ENCODE peak calls at places on chromosomes 16 and 17, in five cellular contexts. Y is right lobe of liver, S is left ventricle myocardium inferior, M is prostate gland, O is AG10803. H is an unnamed sample.

GRCh38 chr16:55913717-55914116 is 38.5 kb upstream of the CES5A start:
- DNase-seq in O (no peak), Y (no peak), S (no peak), M (no peak), H (no peak)

GRCh38 chr16:69187891-69188451 is 1.0 kb downstream of the SNTB2 start:
- DNase-seq in S (peak), Y (peak), M (peak), O (peak), H (peak)

GRCh38 chr16:56610017-56610608 is 1.7 kb downstream of the MT2A start:
- DNase-seq in M (peak), O (peak), Y (peak), S (no peak), H (no peak)

GRCh38 chr17:41864498-41864836 is 756 bp downstream of the KLHL11 start:
- DNase-seq in S (no peak), M (no peak), O (no peak), Y (no peak), H (no peak)

GRCh38 chr17:81794509-81794908 is 9.4 kb upstream of the GCGR start:
- DNase-seq in S (no peak), M (no peak), Y (peak), O (peak), H (no peak)

GRCh38 chr16:73041644-73042043 is 6.3 kb downstream of the ZFHX3 start:
- DNase-seq in S (no peak), O (no peak), M (no peak), Y (no peak), H (no peak)

GRCh38 chr16:16940351-16940750 is 530.4 kb downstream of the XYLT1 start:
- DNase-seq in Y (no peak), S (no peak), M (no peak), O (no peak), H (no peak)

GRCh38 chr17:28501421-28502284 is 4.5 kb upstream of the FOXN1 start:
- DNase-seq in S (no peak), O (no peak), Y (no peak), M (no peak), H (no peak)

GRCh38 chr17:37488009-37488604 is 1.6 kb upstream of the DUSP14 start:
- DNase-seq in S (no peak), Y (no peak), O (peak), M (peak), H (peak)

DNA sequence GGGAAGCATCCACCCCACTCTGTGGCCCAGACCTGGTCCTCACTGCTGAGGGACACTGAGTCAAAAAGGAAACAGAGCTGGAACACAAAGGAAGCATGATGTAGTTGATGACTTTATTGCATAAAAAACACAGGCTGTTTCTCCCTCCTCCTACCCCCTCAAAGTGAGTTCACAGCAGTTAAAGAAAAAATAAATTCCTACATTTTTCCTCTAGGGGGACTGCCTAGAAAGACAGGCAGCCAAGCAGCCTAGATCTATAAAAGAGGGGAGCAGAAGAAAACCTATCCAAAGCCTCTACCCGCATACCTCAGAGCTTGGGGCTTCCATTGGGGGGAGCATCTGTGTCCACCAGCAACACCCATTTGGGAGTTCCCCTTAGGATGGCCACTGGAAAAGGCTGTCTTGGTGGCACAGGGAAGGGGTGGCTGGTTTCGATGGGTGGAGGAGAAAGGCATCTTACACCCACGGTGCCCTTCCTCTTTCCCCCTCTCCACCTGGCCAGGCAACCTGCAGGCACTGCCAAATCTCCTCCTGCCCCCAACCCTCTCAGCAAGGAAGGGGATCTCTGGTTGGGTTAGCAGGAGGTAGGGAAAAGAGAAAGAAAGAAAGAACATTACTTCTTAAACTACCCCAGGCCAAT is 3.9 kb upstream of the SCRN2 start:
- DNase-seq in S (no peak), Y (no peak), M (no peak), O (peak), H (no peak)
- TF ChIP-seq CTCF in S (no peak), Y (peak), M (no peak), O (peak), H (no peak)

GRCh38 chr17:32271844-32272243 is 6.2 kb downstream of the RHBDL3 start:
- DNase-seq in Y (no peak), M (no peak), S (no peak), O (no peak), H (no peak)

GRCh38 chr17:32274643-32275042 is 9.0 kb downstream of the RHBDL3 start:
- DNase-seq in Y (no peak), O (no peak), S (no peak), M (no peak), H (no peak)

GRCh38 chr17:32276217-32276616 is 10.6 kb downstream of the RHBDL3 start:
- DNase-seq in O (no peak), S (no peak), Y (no peak), M (no peak), H (no peak)

GRCh38 chr17:32275060-32276042 is 9.7 kb downstream of the RHBDL3 start:
- DNase-seq in Y (no peak), M (no peak), O (peak), S (peak), H (no peak)

GRCh38 chr17:32274101-32274500 is 8.5 kb downstream of the RHBDL3 start:
- DNase-seq in Y (no peak), S (no peak), M (no peak), O (no peak), H (no peak)
- H3K4me3 ChIP-seq in Y (no peak), S (no peak), M (no peak), O (no peak), H (no peak)

DNA sequence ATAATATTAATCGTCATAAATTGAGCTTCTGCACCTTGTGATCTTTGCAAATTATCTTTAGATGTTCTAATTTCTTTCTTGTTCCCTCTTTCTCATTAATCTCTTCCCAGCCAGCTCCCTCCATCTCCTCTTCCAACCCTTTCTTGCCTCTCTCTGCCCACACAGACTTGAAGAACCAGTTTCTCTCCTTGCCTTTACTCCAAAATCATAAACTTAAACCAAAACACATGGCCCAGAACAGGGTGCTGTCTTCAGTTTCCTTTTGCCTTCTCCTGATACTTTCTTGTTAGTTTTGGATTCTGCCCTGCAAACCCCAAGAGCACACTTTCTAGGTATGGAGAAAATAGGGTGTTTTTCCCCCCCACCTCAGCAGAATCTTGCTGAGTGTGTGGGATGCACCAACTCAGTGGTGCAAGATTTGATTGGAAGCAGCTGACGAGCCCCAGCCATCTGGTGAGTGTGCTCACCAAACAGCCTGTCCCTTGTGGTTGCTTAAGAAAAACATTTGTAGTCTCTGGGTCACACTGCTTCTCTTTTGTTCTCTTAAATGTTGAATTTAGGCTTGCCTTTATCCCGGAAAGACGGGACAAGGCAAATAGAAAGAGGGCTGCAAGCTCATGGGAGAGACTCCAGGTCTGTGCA is 175.8 kb upstream of the MAF start:
- DNase-seq in S (peak), M (peak), O (peak), Y (no peak), H (no peak)
- TF ChIP-seq CTCF in S (peak), M (no peak), O (peak), Y (no peak), H (peak)

GRCh38 chr17:38746893-38747384 is 1.2 kb downstream of the PCGF2 start:
- DNase-seq in M (no peak), Y (no peak), S (no peak), O (no peak), H (no peak)

GRCh38 chr17:38747385-38748328 is 479 bp downstream of the PCGF2 start:
- DNase-seq in O (no peak), S (peak), Y (peak), M (peak), H (peak)

GRCh38 chr17:38745545-38745944 is 2.6 kb downstream of the PCGF2 start:
- DNase-seq in Y (peak), S (no peak), O (no peak), M (no peak), H (no peak)

GRCh38 chr17:38748329-38749221 is at the start of gene PCGF2:
- DNase-seq in Y (peak), O (peak), M (peak), S (peak), H (peak)

GRCh38 chr17:38746004-38746892 is 1.9 kb downstream of the PCGF2 start:
- DNase-seq in M (no peak), O (no peak), Y (peak), S (no peak), H (no peak)
- H3K4me3 ChIP-seq in M (peak), O (peak), Y (no peak), S (peak), H (peak)

DNA sequence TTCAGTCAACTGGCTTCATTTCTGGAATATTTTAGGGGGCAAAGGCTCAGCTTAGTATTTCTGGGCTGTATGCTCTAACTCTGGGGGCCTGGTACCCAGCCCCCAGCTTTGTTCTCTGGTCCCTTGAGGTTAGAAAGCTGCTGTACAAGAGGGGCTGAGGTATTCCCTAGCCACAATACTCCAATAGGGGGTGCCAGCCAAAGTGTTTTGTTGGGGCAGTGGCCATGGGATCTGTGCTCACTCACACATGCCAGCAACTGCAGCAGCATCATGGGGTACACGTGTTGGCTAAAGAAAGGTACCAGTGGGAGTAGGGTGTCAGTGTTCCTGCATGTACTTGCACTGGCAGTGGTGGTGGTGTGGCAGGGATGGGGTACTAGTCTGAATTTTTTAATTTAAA is 257.3 kb downstream of the CA10 start:
- DNase-seq in Y (no peak), O (no peak), S (no peak), M (no peak), H (no peak)
- TF ChIP-seq CTCF in Y (no peak), O (no peak), S (no peak), M (no peak), H (no peak)

GRCh38 chr16:85609539-85609938 is 3.6 kb upstream of the GSE1 start:
- DNase-seq in Y (no peak), S (no peak), M (no peak), O (no peak), H (no peak)

GRCh38 chr16:85608887-85609286 is 4.2 kb upstream of the GSE1 start:
- DNase-seq in O (no peak), M (no peak), Y (no peak), S (no peak), H (no peak)

GRCh38 chr16:85607331-85607765 is 5.8 kb upstream of the GSE1 start:
- DNase-seq in M (no peak), S (no peak), O (no peak), Y (no peak), H (no peak)

GRCh38 chr16:85607796-85608514 is 5.2 kb upstream of the GSE1 start:
- DNase-seq in M (no peak), Y (no peak), O (no peak), S (no peak), H (no peak)

GRCh38 chr16:85608515-85608885 is 4.6 kb upstream of the GSE1 start:
- DNase-seq in O (no peak), S (no peak), Y (no peak), M (no peak), H (no peak)
- H3K4me3 ChIP-seq in O (no peak), S (no peak), Y (no peak), M (no peak), H (no peak)

GRCh38 chr17:4956493-4957061 is 5.7 kb downstream of the ENO3 start:
- DNase-seq in Y (no peak), M (no peak), S (no peak), O (no peak), H (no peak)
- TF ChIP-seq CTCF in Y (no peak), M (no peak), S (peak), O (no peak), H (peak)

DNA sequence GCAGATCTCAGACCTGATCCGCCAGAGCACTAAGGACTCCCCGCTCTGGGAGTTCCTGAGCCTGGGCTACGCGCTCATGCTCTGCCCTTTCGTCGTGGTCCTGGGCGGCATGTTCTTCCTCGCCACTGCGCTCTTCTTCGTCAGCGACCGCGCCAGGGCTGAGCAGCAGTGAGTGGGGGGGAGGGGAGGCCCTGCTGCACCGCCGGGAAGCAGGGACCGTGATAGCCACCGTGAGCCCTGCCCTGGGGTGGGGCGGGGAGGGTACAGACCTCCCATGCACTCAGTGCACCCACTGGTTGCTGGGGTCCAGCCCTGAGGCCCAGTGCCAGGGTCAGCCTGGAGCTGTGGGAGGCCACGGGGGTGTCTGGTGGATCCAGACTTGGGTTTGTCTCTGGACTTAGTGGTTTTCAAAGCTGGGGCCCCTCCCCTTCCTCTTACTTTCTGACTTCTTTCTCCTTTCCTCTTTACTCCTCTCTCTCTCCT is 18.9 kb downstream of the MYBBP1A start:
- DNase-seq in S (no peak), O (no peak), Y (peak), M (no peak), H (no peak)
- H3K4me3 ChIP-seq in S (peak), O (no peak), Y (no peak), M (no peak), H (no peak)

DNA sequence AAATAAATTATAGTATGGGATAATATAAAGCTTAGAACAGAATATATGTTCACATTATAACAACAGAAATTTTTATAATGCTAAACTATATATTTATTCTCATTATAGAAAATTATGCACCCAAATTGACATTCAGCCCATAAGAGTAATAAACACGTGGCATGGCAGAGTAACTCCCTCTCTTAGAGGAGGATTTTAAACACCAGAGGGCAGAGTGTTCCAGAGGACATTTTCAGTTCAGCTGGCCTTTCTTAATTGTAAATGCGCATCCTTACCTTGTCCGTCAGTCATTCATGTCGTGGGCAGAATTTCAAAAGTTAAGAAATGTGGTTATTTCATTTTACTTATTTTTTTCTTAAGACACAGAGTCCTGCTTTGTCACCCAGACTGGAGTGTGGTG is 147.1 kb downstream of the TANC2 start:
- DNase-seq in S (no peak), Y (no peak), O (no peak), M (no peak), H (no peak)
- TF ChIP-seq CTCF in S (peak), Y (no peak), O (no peak), M (no peak), H (no peak)

H was measured in heart right ventricle.